ENCODE peak calls at places on chromosomes 13 and 19, in four cellular contexts. One of them, this sample, is unnamed.
A peak's percentile ranks its signal among the peaks of the same experiment; 100 is the strongest.

GRCh38 chr19:44757057-44757734 is 8.7 kb downstream of the BCL3 start:
- DNase-seq in H1: peak; percentile 66
- DNase-seq in nephron progenitor cell: peak; percentile 62
- DNase-seq in fibroblast of pulmonary artery: peak; percentile 77
- DNase-seq in this sample: no peak

GRCh38 chr13:66543780-66544179 is 686.4 kb downstream of the PCDH9 start:
- DNase-seq in H1: no peak
- DNase-seq in nephron progenitor cell: no peak
- DNase-seq in fibroblast of pulmonary artery: no peak
- DNase-seq in this sample: no peak

GRCh38 chr13:93945621-93946020 is 533.9 kb downstream of the DCT start:
- DNase-seq in H1: no peak
- DNase-seq in nephron progenitor cell: no peak
- DNase-seq in fibroblast of pulmonary artery: no peak
- DNase-seq in this sample: no peak

GRCh38 chr19:13146763-13147563 is 3.2 kb downstream of the STX10 start:
- DNase-seq in H1: no peak
- DNase-seq in nephron progenitor cell: no peak
- DNase-seq in fibroblast of pulmonary artery: peak; percentile 67
- DNase-seq in this sample: peak; percentile 84

GRCh38 chr19:7346488-7346971 is 2.2 kb upstream of the ARHGEF18 start:
- DNase-seq in H1: no peak
- DNase-seq in nephron progenitor cell: no peak
- DNase-seq in fibroblast of pulmonary artery: no peak
- DNase-seq in this sample: no peak

GRCh38 chr19:48780684-48781391 is 25.5 kb downstream of the FGF21 start:
- DNase-seq in H1: no peak
- DNase-seq in nephron progenitor cell: no peak
- DNase-seq in fibroblast of pulmonary artery: peak; percentile 67
- DNase-seq in this sample: peak; percentile 46

GRCh38 chr19:10111405-10111811 is at the start of gene P2RY11:
- DNase-seq in H1: no peak
- DNase-seq in nephron progenitor cell: no peak
- DNase-seq in fibroblast of pulmonary artery: no peak
- DNase-seq in this sample: no peak

GRCh38 chr13:40550130-40550529 is 116.3 kb downstream of the FOXO1 start:
- DNase-seq in H1: no peak
- DNase-seq in nephron progenitor cell: no peak
- DNase-seq in fibroblast of pulmonary artery: peak; percentile 33
- DNase-seq in this sample: peak; percentile 53

GRCh38 chr13:105773241-105773640 is 762.2 kb downstream of the EFNB2 start:
- DNase-seq in H1: no peak
- DNase-seq in nephron progenitor cell: peak; percentile 9
- DNase-seq in fibroblast of pulmonary artery: no peak
- DNase-seq in this sample: no peak

GRCh38 chr13:50991624-50992610 is 82.3 kb downstream of the RNASEH2B start:
- DNase-seq in H1: no peak
- DNase-seq in nephron progenitor cell: peak; percentile 29
- DNase-seq in fibroblast of pulmonary artery: no peak
- DNase-seq in this sample: no peak

GRCh38 chr13:92317066-92317465 is 909.5 kb upstream of the GPC6 start:
- DNase-seq in H1: no peak
- DNase-seq in nephron progenitor cell: no peak
- DNase-seq in fibroblast of pulmonary artery: peak; percentile 83
- DNase-seq in this sample: peak; percentile 2

GRCh38 chr19:3665681-3666544 is 34.4 kb downstream of the PIP5K1C start:
- DNase-seq in H1: peak; percentile 96
- DNase-seq in nephron progenitor cell: peak; percentile 87
- DNase-seq in fibroblast of pulmonary artery: no peak
- DNase-seq in this sample: peak; percentile 49

GRCh38 chr13:59479629-59480028 is 684.1 kb downstream of the DIAPH3 start:
- DNase-seq in H1: no peak
- DNase-seq in nephron progenitor cell: no peak
- DNase-seq in fibroblast of pulmonary artery: no peak
- DNase-seq in this sample: no peak

GRCh38 chr19:8115805-8116396 is 33.5 kb downstream of the FBN3 start:
- DNase-seq in H1: no peak
- DNase-seq in nephron progenitor cell: no peak
- DNase-seq in fibroblast of pulmonary artery: no peak
- DNase-seq in this sample: no peak

GRCh38 chr13:110916671-110917142 is 1.8 kb upstream of the ANKRD10 start:
- DNase-seq in H1: no peak
- DNase-seq in nephron progenitor cell: no peak
- DNase-seq in fibroblast of pulmonary artery: peak; percentile 55
- DNase-seq in this sample: no peak

GRCh38 chr13:66922444-66922843 is 307.7 kb downstream of the PCDH9 start:
- DNase-seq in H1: no peak
- DNase-seq in nephron progenitor cell: no peak
- DNase-seq in fibroblast of pulmonary artery: no peak
- DNase-seq in this sample: no peak

GRCh38 chr13:60275208-60275607 is 111.5 kb upstream of the DIAPH3 start:
- DNase-seq in H1: no peak
- DNase-seq in nephron progenitor cell: no peak
- DNase-seq in fibroblast of pulmonary artery: no peak
- DNase-seq in this sample: no peak

GRCh38 chr13:23160241-23161175 is 20.3 kb upstream of the SGCG start:
- DNase-seq in H1: peak; percentile 68
- DNase-seq in nephron progenitor cell: peak; percentile 64
- DNase-seq in fibroblast of pulmonary artery: no peak
- DNase-seq in this sample: no peak

GRCh38 chr19:3443840-3444694 is 36.3 kb downstream of the SMIM24 start:
- DNase-seq in H1: peak; percentile 82
- DNase-seq in nephron progenitor cell: peak; percentile 72
- DNase-seq in fibroblast of pulmonary artery: peak; percentile 50
- DNase-seq in this sample: no peak

GRCh38 chr19:4415352-4415751 is 12.9 kb downstream of the CHAF1A start:
- DNase-seq in H1: no peak
- DNase-seq in nephron progenitor cell: no peak
- DNase-seq in fibroblast of pulmonary artery: peak; percentile 36
- DNase-seq in this sample: no peak

GRCh38 chr13:89401209-89401810 is 1730.1 kb downstream of the SLITRK5 start:
- DNase-seq in H1: no peak
- DNase-seq in nephron progenitor cell: no peak
- DNase-seq in fibroblast of pulmonary artery: peak; percentile 93
- DNase-seq in this sample: peak; percentile 81

DNA sequence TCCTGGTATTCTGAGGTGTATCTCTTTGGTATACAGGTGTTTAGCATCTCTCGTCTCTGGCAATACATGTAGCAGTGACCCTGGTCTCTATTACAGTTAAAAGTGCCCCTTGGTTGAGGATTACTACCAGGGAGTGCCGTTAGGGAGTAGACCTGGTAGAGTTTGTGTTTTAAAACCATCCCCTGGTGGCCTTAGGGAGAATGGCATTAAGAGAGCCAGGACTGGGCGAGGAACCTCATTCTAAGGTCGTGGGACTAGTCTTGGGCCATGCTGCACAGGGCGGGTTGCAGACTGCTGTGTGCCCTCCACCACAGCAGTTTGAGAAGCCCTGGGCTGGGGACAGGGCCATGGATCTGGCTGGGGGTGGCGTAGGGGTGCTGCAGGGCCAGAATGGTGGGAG is 35.0 kb downstream of the B3GLCT start:
- DNase-seq in H1: no peak
- DNase-seq in nephron progenitor cell: no peak
- DNase-seq in fibroblast of pulmonary artery: peak; percentile 29
- DNase-seq in this sample: no peak
- TF ChIP-seq CTCF in H1: no peak
- TF ChIP-seq CTCF in nephron progenitor cell: peak; percentile 27
- TF ChIP-seq CTCF in fibroblast of pulmonary artery: peak; percentile 48
- TF ChIP-seq CTCF in this sample: peak; percentile 24

GRCh38 chr19:43652546-43652874 is 12.9 kb upstream of the CADM4 start:
- DNase-seq in H1: no peak
- DNase-seq in nephron progenitor cell: no peak
- DNase-seq in fibroblast of pulmonary artery: no peak
- DNase-seq in this sample: no peak
- TF ChIP-seq CTCF in H1: no peak
- TF ChIP-seq CTCF in nephron progenitor cell: no peak
- TF ChIP-seq CTCF in fibroblast of pulmonary artery: no peak
- TF ChIP-seq CTCF in this sample: no peak

GRCh38 chr19:33404916-33405315 is 31.4 kb downstream of the CEBPG start:
- DNase-seq in H1: no peak
- DNase-seq in nephron progenitor cell: no peak
- DNase-seq in fibroblast of pulmonary artery: no peak
- DNase-seq in this sample: no peak
- TF ChIP-seq CTCF in H1: no peak
- TF ChIP-seq CTCF in nephron progenitor cell: no peak
- TF ChIP-seq CTCF in fibroblast of pulmonary artery: no peak
- TF ChIP-seq CTCF in this sample: no peak

DNA sequence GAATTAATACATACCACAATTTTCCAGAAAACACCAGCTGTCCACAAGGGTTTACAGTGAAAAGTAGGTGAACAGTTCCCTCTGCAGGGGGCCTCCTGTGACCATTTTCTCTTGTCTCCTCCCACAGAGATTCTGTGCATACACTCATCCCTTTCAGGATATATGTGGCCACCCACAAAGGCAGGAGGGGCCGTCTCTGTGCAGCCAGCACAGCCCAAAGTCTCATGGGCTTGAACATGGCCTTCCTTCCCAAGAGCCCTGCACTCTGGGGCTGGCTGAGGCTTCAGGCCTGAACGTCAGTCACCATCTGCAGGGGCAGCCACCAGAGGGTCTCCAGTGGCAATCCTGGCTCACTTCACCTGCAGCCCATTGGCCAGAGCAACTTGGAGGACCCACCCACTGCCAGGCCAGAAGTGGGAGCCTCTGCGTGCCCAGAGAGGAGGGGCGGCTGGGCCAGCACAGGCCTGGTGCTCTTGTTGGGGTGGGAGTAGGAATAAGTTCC is 25.2 kb downstream of the TMEM161A start:
- DNase-seq in H1: peak; percentile 71
- DNase-seq in nephron progenitor cell: peak; percentile 49
- DNase-seq in fibroblast of pulmonary artery: peak; percentile 40
- DNase-seq in this sample: no peak
- TF ChIP-seq CTCF in H1: no peak
- TF ChIP-seq CTCF in nephron progenitor cell: no peak
- TF ChIP-seq CTCF in fibroblast of pulmonary artery: no peak
- TF ChIP-seq CTCF in this sample: no peak

GRCh38 chr19:41892173-41892902 is 9.4 kb downstream of the ARHGEF1 start:
- DNase-seq in H1: no peak
- DNase-seq in nephron progenitor cell: no peak
- DNase-seq in fibroblast of pulmonary artery: no peak
- DNase-seq in this sample: no peak

GRCh38 chr19:41895745-41896580 is 13.0 kb downstream of the ARHGEF1 start:
- DNase-seq in H1: no peak
- DNase-seq in nephron progenitor cell: no peak
- DNase-seq in fibroblast of pulmonary artery: no peak
- DNase-seq in this sample: no peak

GRCh38 chr19:41894350-41894749 is 11.4 kb downstream of the ARHGEF1 start:
- DNase-seq in H1: no peak
- DNase-seq in nephron progenitor cell: no peak
- DNase-seq in fibroblast of pulmonary artery: no peak
- DNase-seq in this sample: no peak

GRCh38 chr19:41896581-41896942 is 13.6 kb downstream of the ARHGEF1 start:
- DNase-seq in H1: no peak
- DNase-seq in nephron progenitor cell: no peak
- DNase-seq in fibroblast of pulmonary artery: no peak
- DNase-seq in this sample: no peak

GRCh38 chr19:41893899-41894298 is 10.9 kb downstream of the ARHGEF1 start:
- DNase-seq in H1: no peak
- DNase-seq in nephron progenitor cell: no peak
- DNase-seq in fibroblast of pulmonary artery: no peak
- DNase-seq in this sample: no peak
- TF ChIP-seq CTCF in H1: peak; percentile 45
- TF ChIP-seq CTCF in nephron progenitor cell: no peak
- TF ChIP-seq CTCF in fibroblast of pulmonary artery: peak; percentile 6
- TF ChIP-seq CTCF in this sample: no peak